ENCODE peak calls at places on chromosomes 6 and 20, in four cellular contexts. D, N, C and R are unnamed samples.

GRCh38 chr6:25835442-25836283 is 3.8 kb upstream of the SLC17A1 start:
- DNase-seq in D (no peak), N (no peak), C (no peak), R (no peak)

GRCh38 chr6:167928111-167928510 is 69.4 kb upstream of the KIF25 start:
- DNase-seq in D (no peak), C (no peak), N (no peak), R (no peak)

GRCh38 chr6:133890941-133891813 is 2.3 kb downstream of the TCF21 start:
- DNase-seq in D (no peak), C (peak; percentile 8), N (no peak), R (peak; percentile 36)

GRCh38 chr20:58802061-58802460 is 48.6 kb downstream of the GNAS-AS1 start:
- DNase-seq in D (no peak), N (no peak), C (no peak), R (no peak)

GRCh38 chr20:11585752-11586352 is 331.8 kb upstream of the BTBD3 start:
- DNase-seq in D (peak; percentile 44), C (no peak), N (no peak), R (peak; percentile 70)

GRCh38 chr6:17336425-17336824 is 55.3 kb downstream of the RBM24 start:
- DNase-seq in N (no peak), C (no peak), D (no peak), R (no peak)

GRCh38 chr20:17449039-17449438 is 82.1 kb downstream of the BFSP1 start:
- DNase-seq in C (no peak), D (no peak), N (no peak), R (no peak)

GRCh38 chr20:62141397-62142251 is 1.6 kb downstream of the PSMA7 start:
- DNase-seq in C (peak; percentile 33), D (peak; percentile 49), N (no peak), R (no peak)

GRCh38 chr6:2877057-2877882 is 25.8 kb downstream of the SERPINB9 start:
- DNase-seq in N (no peak), D (no peak), C (no peak), R (no peak)

GRCh38 chr6:137659871-137660270 is 165.7 kb upstream of the OLIG3 start:
- DNase-seq in D (no peak), C (no peak), N (no peak), R (no peak)

GRCh38 chr6:33590531-33591198 is 10.6 kb upstream of the BAK1 start:
- DNase-seq in N (no peak), D (no peak), C (no peak), R (no peak)

GRCh38 chr6:163324326-163324927 is 90.1 kb upstream of the QKI start:
- DNase-seq in D (no peak), C (no peak), N (no peak), R (no peak)

GRCh38 chr20:2093883-2094282 is 7.7 kb upstream of the STK35 start:
- DNase-seq in C (no peak), D (no peak), N (no peak), R (no peak)

GRCh38 chr6:49321673-49322072 is 141.4 kb downstream of the MMUT start:
- DNase-seq in N (no peak), D (no peak), C (no peak), R (no peak)

GRCh38 chr6:155154158-155154830 is 109.5 kb upstream of the CLDN20 start:
- DNase-seq in D (peak; percentile 53), N (no peak), C (no peak), R (peak; percentile 66)

GRCh38 chr20:57326667-57327455 is 2.7 kb upstream of the SPO11 start:
- DNase-seq in D (no peak), N (no peak), C (peak; percentile 34), R (peak; percentile 17)

GRCh38 chr20:57071283-57071701 is 195.1 kb downstream of the BMP7 start:
- DNase-seq in C (no peak), N (no peak), D (no peak), R (no peak)